ENCODE peak calls at places on chromosome 14, in six cellular contexts. Y is amniotic stem cell, B is A172, X is sciatic nerve, F is DMS153, R is HTR-8/SVneo. Z is an unnamed sample.
A peak's percentile ranks its signal among the peaks of the same experiment; 100 is the strongest.

GRCh38 chr14:95885278-95885677 is 8.6 kb downstream of the TUNAR start:
- DNase-seq in Y (no peak), B (no peak), X (no peak), F (no peak), R (no peak), Z (no peak)

GRCh38 chr14:72254940-72255472 is 322.8 kb downstream of the RGS6 start:
- DNase-seq in Y (no peak), B (no peak), X (no peak), F (no peak), R (no peak), Z (no peak)

GRCh38 chr14:70902186-70902585 is 5.1 kb upstream of the PCNX1 start:
- DNase-seq in Y (no peak), B (no peak), X (no peak), F (no peak), R (no peak), Z (no peak)

GRCh38 chr14:21026251-21026987 is 1.6 kb upstream of the NDRG2 start:
- DNase-seq in Y (no peak), B (no peak), X (peak; percentile 76), F (no peak), R (no peak), Z (no peak)

GRCh38 chr14:102474934-102475333 is 34.6 kb downstream of the ANKRD9 start:
- DNase-seq in Y (no peak), B (no peak), X (no peak), F (no peak), R (no peak), Z (no peak)

GRCh38 chr14:85911044-85911443 is 381.1 kb downstream of the FLRT2 start:
- DNase-seq in Y (no peak), B (no peak), X (no peak), F (no peak), R (no peak), Z (no peak)

GRCh38 chr14:102928412-102929348 is 6.2 kb downstream of the AMN start:
- DNase-seq in Y (no peak), B (no peak), X (peak; percentile 79), F (peak; percentile 13), R (no peak), Z (no peak)

GRCh38 chr14:97218336-97218712 is 421.1 kb downstream of the VRK1 start:
- DNase-seq in Y (no peak), B (no peak), X (no peak), F (no peak), R (no peak), Z (no peak)

GRCh38 chr14:34722723-34723545 is 8.5 kb upstream of the CFL2 start:
- DNase-seq in Y (no peak), B (peak; percentile 53), X (no peak), F (no peak), R (peak; percentile 70), Z (no peak)

GRCh38 chr14:57390806-57391562 is 598 bp downstream of the NAA30 start:
- DNase-seq in Y (no peak), B (no peak), X (peak; percentile 68), F (no peak), R (peak; percentile 60), Z (no peak)

GRCh38 chr14:72625689-72626088 is 268.2 kb downstream of the DPF3 start:
- DNase-seq in Y (no peak), B (no peak), X (no peak), F (no peak), R (no peak), Z (no peak)

GRCh38 chr14:100106260-100106659 is 41.0 kb downstream of the EVL start:
- DNase-seq in Y (no peak), B (no peak), X (no peak), F (no peak), R (no peak), Z (peak; percentile 66)

GRCh38 chr14:90836692-90837063 is 20.4 kb upstream of the TTC7B start:
- DNase-seq in Y (no peak), B (no peak), X (no peak), F (no peak), R (no peak), Z (no peak)

GRCh38 chr14:31154956-31155355 is 52.6 kb downstream of the HECTD1 start:
- DNase-seq in Y (no peak), B (no peak), X (no peak), F (no peak), R (no peak), Z (no peak)

GRCh38 chr14:53537421-53538315 is 384.5 kb upstream of the DDHD1 start:
- DNase-seq in Y (no peak), B (no peak), X (no peak), F (no peak), R (no peak), Z (no peak)

GRCh38 chr14:72416892-72417291 is 477.0 kb downstream of the DPF3 start:
- DNase-seq in Y (no peak), B (no peak), X (no peak), F (no peak), R (no peak), Z (no peak)

GRCh38 chr14:89240414-89240813 is 176.6 kb downstream of the FOXN3 start:
- DNase-seq in Y (no peak), B (peak; percentile 13), X (no peak), F (no peak), R (no peak), Z (no peak)

GRCh38 chr14:52840916-52841315 is 49.5 kb upstream of the GNPNAT1 start:
- DNase-seq in Y (peak; percentile 43), B (peak; percentile 47), X (no peak), F (no peak), R (no peak), Z (no peak)

GRCh38 chr14:92160619-92161018 is 38.9 kb downstream of the CPSF2 start:
- DNase-seq in Y (peak; percentile 13), B (no peak), X (no peak), F (no peak), R (no peak), Z (no peak)

GRCh38 chr14:53655080-53655785 is 301.4 kb downstream of the BMP4 start:
- DNase-seq in Y (no peak), B (no peak), X (no peak), F (no peak), R (no peak), Z (no peak)

GRCh38 chr14:100860556-100861187 is 34.8 kb downstream of the MEG3 start:
- DNase-seq in Y (no peak), B (no peak), X (no peak), F (no peak), R (no peak), Z (no peak)

GRCh38 chr14:88166616-88167015 is 156.5 kb downstream of the KCNK10 start:
- DNase-seq in Y (no peak), B (peak; percentile 27), X (no peak), F (no peak), R (no peak), Z (no peak)

GRCh38 chr14:51283402-51283825 is 43.4 kb downstream of the TMX1 start:
- DNase-seq in Y (peak; percentile 85), B (peak; percentile 75), X (no peak), F (peak; percentile 80), R (peak; percentile 76), Z (no peak)

GRCh38 chr14:50967104-50967503 is 22.8 kb upstream of the PYGL start:
- DNase-seq in Y (peak; percentile 10), B (no peak), X (no peak), F (no peak), R (no peak), Z (no peak)

GRCh38 chr14:105330491-105330895 is 15.9 kb downstream of the PACS2 start:
- DNase-seq in Y (no peak), B (peak; percentile 50), X (no peak), F (no peak), R (peak; percentile 36), Z (no peak)

GRCh38 chr14:60707858-60708257 is 16.3 kb downstream of the SIX4 start:
- DNase-seq in Y (no peak), B (no peak), X (no peak), F (no peak), R (no peak), Z (no peak)

GRCh38 chr14:103085106-103086091 is 1.4 kb downstream of the LBHD2 start:
- DNase-seq in Y (no peak), B (no peak), X (no peak), F (no peak), R (no peak), Z (no peak)

GRCh38 chr14:102979406-102979805 is 56.9 kb downstream of the AMN start:
- DNase-seq in Y (no peak), B (no peak), X (no peak), F (no peak), R (no peak), Z (no peak)

GRCh38 chr14:98210045-98210678 is 1061.8 kb downstream of the BCL11B start:
- DNase-seq in Y (no peak), B (no peak), X (no peak), F (no peak), R (no peak), Z (no peak)

GRCh38 chr14:103819503-103820307 is 27.7 kb downstream of the PPP1R13B start:
- DNase-seq in Y (no peak), B (no peak), X (peak; percentile 66), F (peak; percentile 42), R (no peak), Z (peak; percentile 85)

GRCh38 chr14:80988192-80988591 is 32.8 kb downstream of the TSHR start:
- DNase-seq in Y (no peak), B (no peak), X (no peak), F (no peak), R (no peak), Z (no peak)

GRCh38 chr14:65170768-65171251 is 68.5 kb upstream of the MAX start:
- DNase-seq in Y (peak; percentile 60), B (peak; percentile 64), X (no peak), F (no peak), R (peak; percentile 92), Z (no peak)

GRCh38 chr14:22561661-22562579 is 27.1 kb downstream of the DAD1 start:
- DNase-seq in Y (no peak), B (no peak), X (no peak), F (no peak), R (no peak), Z (no peak)

GRCh38 chr14:100589760-100590469 is 2.7 kb upstream of the BEGAIN start:
- DNase-seq in Y (no peak), B (no peak), X (peak; percentile 5), F (no peak), R (no peak), Z (peak; percentile 54)

GRCh38 chr14:22427771-22428228 is 161.2 kb downstream of the DAD1 start:
- DNase-seq in Y (no peak), B (no peak), X (no peak), F (no peak), R (peak; percentile 12), Z (no peak)

GRCh38 chr14:102020058-102020971 is 55.9 kb downstream of the DYNC1H1 start:
- DNase-seq in Y (peak; percentile 80), B (peak; percentile 89), X (no peak), F (no peak), R (peak; percentile 51), Z (no peak)

GRCh38 chr14:81673930-81674329 is 140.3 kb upstream of the SEL1L start:
- DNase-seq in Y (no peak), B (no peak), X (no peak), F (no peak), R (no peak), Z (no peak)

GRCh38 chr14:91300283-91300841 is 55.9 kb upstream of the GPR68 start:
- DNase-seq in Y (no peak), B (peak; percentile 72), X (no peak), F (no peak), R (no peak), Z (no peak)

GRCh38 chr14:61101803-61102548 is 120.9 kb downstream of the SLC38A6 start:
- DNase-seq in Y (no peak), B (peak; percentile 39), X (no peak), F (peak; percentile 20), R (no peak), Z (no peak)